ENCODE peak calls at places on chromosomes 12 and 14, in four cellular contexts. One of them, this sample, is unnamed. For H3K4me1 and H3K27me3, the result is how much of the 10 kb centered on the place peaks cover.

GRCh38 chr12:53674977-53675700 is 744 bp downstream of the ATP5MC2 start:
- DNase-seq in heart left ventricle: no peak
- DNase-seq in CD8-positive, alpha-beta memory T cell: no peak
- DNase-seq in testis: no peak
- DNase-seq in this sample: no peak

GRCh38 chr12:118034429-118035193 is 18.1 kb downstream of the RFC5 start:
- DNase-seq in CD8-positive, alpha-beta memory T cell: no peak
- DNase-seq in heart left ventricle: no peak
- DNase-seq in testis: peak
- DNase-seq in this sample: peak

GRCh38 chr12:45913631-45914030 is 76.7 kb downstream of the SCAF11 start:
- DNase-seq in heart left ventricle: no peak
- DNase-seq in testis: no peak
- DNase-seq in CD8-positive, alpha-beta memory T cell: no peak
- DNase-seq in this sample: no peak

GRCh38 chr12:39239484-39240143 is 203.3 kb downstream of the KIF21A start:
- DNase-seq in heart left ventricle: no peak
- DNase-seq in CD8-positive, alpha-beta memory T cell: no peak
- DNase-seq in testis: no peak
- DNase-seq in this sample: peak

GRCh38 chr14:90839024-90839888 is 23.0 kb upstream of the TTC7B start:
- DNase-seq in testis: peak
- DNase-seq in CD8-positive, alpha-beta memory T cell: no peak
- DNase-seq in heart left ventricle: peak
- DNase-seq in this sample: no peak

GRCh38 chr12:108634225-108634795 is 616 bp upstream of the SELPLG start:
- DNase-seq in CD8-positive, alpha-beta memory T cell: no peak
- DNase-seq in heart left ventricle: no peak
- DNase-seq in testis: no peak
- DNase-seq in this sample: peak

GRCh38 chr12:113996026-113996425 is 29.9 kb upstream of the RBM19 start:
- DNase-seq in CD8-positive, alpha-beta memory T cell: no peak
- DNase-seq in heart left ventricle: no peak
- DNase-seq in testis: no peak
- DNase-seq in this sample: no peak

GRCh38 chr12:3129301-3130052 is 52.3 kb downstream of the TSPAN9 start:
- DNase-seq in heart left ventricle: no peak
- DNase-seq in CD8-positive, alpha-beta memory T cell: no peak
- DNase-seq in testis: no peak
- DNase-seq in this sample: no peak

GRCh38 chr14:56803816-56804535 is 6.3 kb downstream of the OTX2 start:
- DNase-seq in heart left ventricle: no peak
- DNase-seq in testis: no peak
- DNase-seq in CD8-positive, alpha-beta memory T cell: no peak
- DNase-seq in this sample: no peak

GRCh38 chr12:49689785-49690184 is 17.4 kb downstream of the FMNL3 start:
- DNase-seq in heart left ventricle: no peak
- DNase-seq in CD8-positive, alpha-beta memory T cell: no peak
- DNase-seq in testis: no peak
- DNase-seq in this sample: no peak

GRCh38 chr14:73661872-73662271 is 17.1 kb downstream of the DNAL1 start:
- DNase-seq in heart left ventricle: no peak
- DNase-seq in testis: no peak
- DNase-seq in CD8-positive, alpha-beta memory T cell: no peak
- DNase-seq in this sample: no peak

GRCh38 chr14:91860238-91860637 is 7.1 kb downstream of the TC2N start:
- DNase-seq in testis: no peak
- DNase-seq in heart left ventricle: no peak
- DNase-seq in CD8-positive, alpha-beta memory T cell: no peak
- DNase-seq in this sample: no peak

GRCh38 chr14:91858536-91859275 is 8.6 kb downstream of the TC2N start:
- DNase-seq in CD8-positive, alpha-beta memory T cell: no peak
- DNase-seq in heart left ventricle: no peak
- DNase-seq in testis: no peak
- DNase-seq in this sample: no peak

GRCh38 chr14:91861091-91861490 is 6.2 kb downstream of the TC2N start:
- DNase-seq in heart left ventricle: no peak
- DNase-seq in CD8-positive, alpha-beta memory T cell: no peak
- DNase-seq in testis: no peak
- DNase-seq in this sample: no peak

GRCh38 chr14:91866061-91866460 is 1.3 kb downstream of the TC2N start:
- DNase-seq in heart left ventricle: no peak
- DNase-seq in CD8-positive, alpha-beta memory T cell: no peak
- DNase-seq in testis: no peak
- DNase-seq in this sample: no peak

GRCh38 chr14:91862417-91862816 is 4.9 kb downstream of the TC2N start:
- DNase-seq in testis: no peak
- DNase-seq in CD8-positive, alpha-beta memory T cell: no peak
- DNase-seq in heart left ventricle: no peak
- DNase-seq in this sample: no peak
- H3K4me1 ChIP-seq in testis: under half
- H3K4me1 ChIP-seq in CD8-positive, alpha-beta memory T cell: half or more
- H3K4me1 ChIP-seq in heart left ventricle: under half
- H3K4me1 ChIP-seq in this sample: under half

GRCh38 chr12:13099910-13100609 is 3.4 kb downstream of the GSG1 start:
- DNase-seq in testis: no peak
- DNase-seq in heart left ventricle: no peak
- DNase-seq in CD8-positive, alpha-beta memory T cell: no peak
- DNase-seq in this sample: no peak
- H3K27me3 ChIP-seq in testis: under half
- H3K27me3 ChIP-seq in heart left ventricle: under half
- H3K27me3 ChIP-seq in CD8-positive, alpha-beta memory T cell: under half
- H3K27me3 ChIP-seq in this sample: under half

GRCh38 chr14:55104051-55104954 is 24.7 kb upstream of the LGALS3 start:
- DNase-seq in heart left ventricle: no peak
- DNase-seq in testis: no peak
- DNase-seq in CD8-positive, alpha-beta memory T cell: no peak
- DNase-seq in this sample: no peak
- H3K4me1 ChIP-seq in heart left ventricle: half or more
- H3K4me1 ChIP-seq in testis: half or more
- H3K4me1 ChIP-seq in CD8-positive, alpha-beta memory T cell: under half
- H3K4me1 ChIP-seq in this sample: half or more

GRCh38 chr12:193282-193681 is 20.7 kb downstream of the SLC6A12 start:
- DNase-seq in heart left ventricle: no peak
- DNase-seq in testis: no peak
- DNase-seq in CD8-positive, alpha-beta memory T cell: no peak
- DNase-seq in this sample: no peak
- H3K27me3 ChIP-seq in heart left ventricle: under half
- H3K27me3 ChIP-seq in testis: under half
- H3K27me3 ChIP-seq in CD8-positive, alpha-beta memory T cell: under half
- H3K27me3 ChIP-seq in this sample: under half

GRCh38 chr12:19139795-19140194 is 10.3 kb downstream of the PLEKHA5 start:
- DNase-seq in testis: no peak
- DNase-seq in CD8-positive, alpha-beta memory T cell: no peak
- DNase-seq in heart left ventricle: no peak
- DNase-seq in this sample: no peak
- H3K4me1 ChIP-seq in testis: under half
- H3K4me1 ChIP-seq in CD8-positive, alpha-beta memory T cell: under half
- H3K4me1 ChIP-seq in heart left ventricle: half or more
- H3K4me1 ChIP-seq in this sample: under half

GRCh38 chr12:80707830-80708534 is 548 bp downstream of the MYF6 start:
- DNase-seq in CD8-positive, alpha-beta memory T cell: no peak
- DNase-seq in heart left ventricle: no peak
- DNase-seq in testis: no peak
- DNase-seq in this sample: no peak

GRCh38 chr12:80707126-80707829 is at the start of gene MYF6:
- DNase-seq in CD8-positive, alpha-beta memory T cell: no peak
- DNase-seq in testis: no peak
- DNase-seq in heart left ventricle: no peak
- DNase-seq in this sample: no peak

GRCh38 chr12:80701388-80701787 is 6.0 kb upstream of the MYF6 start:
- DNase-seq in heart left ventricle: no peak
- DNase-seq in testis: no peak
- DNase-seq in CD8-positive, alpha-beta memory T cell: no peak
- DNase-seq in this sample: no peak

GRCh38 chr12:80702889-80703605 is 4.4 kb upstream of the MYF6 start:
- DNase-seq in heart left ventricle: no peak
- DNase-seq in CD8-positive, alpha-beta memory T cell: no peak
- DNase-seq in testis: no peak
- DNase-seq in this sample: no peak

GRCh38 chr12:80704430-80704829 is 3.0 kb upstream of the MYF6 start:
- DNase-seq in CD8-positive, alpha-beta memory T cell: no peak
- DNase-seq in heart left ventricle: no peak
- DNase-seq in testis: no peak
- DNase-seq in this sample: no peak
- H3K27me3 ChIP-seq in CD8-positive, alpha-beta memory T cell: under half
- H3K27me3 ChIP-seq in heart left ventricle: under half
- H3K27me3 ChIP-seq in testis: under half
- H3K27me3 ChIP-seq in this sample: under half

DNA sequence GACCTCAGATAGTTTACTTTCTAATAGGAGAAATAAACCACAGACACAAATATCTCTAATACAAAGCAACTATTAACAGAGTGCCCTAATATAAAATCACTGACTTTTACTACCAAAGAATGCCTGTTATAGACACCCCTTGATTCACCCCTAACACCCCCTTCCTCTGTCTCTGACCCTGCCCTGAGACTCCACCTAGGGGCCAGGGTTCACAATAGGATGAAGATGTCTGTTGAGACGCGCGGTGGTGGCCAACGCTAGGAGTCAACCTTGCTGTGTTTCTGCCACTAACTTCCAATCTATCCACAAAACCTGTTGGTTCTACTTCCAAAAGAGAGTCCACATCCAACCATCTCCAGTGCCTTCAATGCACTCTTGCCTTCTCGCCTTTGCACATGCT is 10.9 kb upstream of the TC2N start:
- DNase-seq in heart left ventricle: no peak
- DNase-seq in testis: no peak
- DNase-seq in CD8-positive, alpha-beta memory T cell: no peak
- DNase-seq in this sample: no peak
- H3K4me1 ChIP-seq in heart left ventricle: under half
- H3K4me1 ChIP-seq in testis: under half
- H3K4me1 ChIP-seq in CD8-positive, alpha-beta memory T cell: half or more
- H3K4me1 ChIP-seq in this sample: under half

GRCh38 chr14:20971705-20972021 is 16.4 kb downstream of the RNASE2 start:
- DNase-seq in heart left ventricle: no peak
- DNase-seq in testis: no peak
- DNase-seq in CD8-positive, alpha-beta memory T cell: no peak
- DNase-seq in this sample: no peak

GRCh38 chr14:20970983-20971704 is 15.9 kb downstream of the RNASE2 start:
- DNase-seq in testis: peak
- DNase-seq in heart left ventricle: peak
- DNase-seq in CD8-positive, alpha-beta memory T cell: peak
- DNase-seq in this sample: peak

GRCh38 chr14:20969336-20969735 is 14.0 kb downstream of the RNASE2 start:
- DNase-seq in CD8-positive, alpha-beta memory T cell: no peak
- DNase-seq in heart left ventricle: no peak
- DNase-seq in testis: no peak
- DNase-seq in this sample: no peak

GRCh38 chr14:20973501-20973900 is 16.3 kb upstream of the METTL17 start:
- DNase-seq in heart left ventricle: no peak
- DNase-seq in CD8-positive, alpha-beta memory T cell: no peak
- DNase-seq in testis: no peak
- DNase-seq in this sample: no peak

GRCh38 chr14:20970647-20970982 is 15.3 kb downstream of the RNASE2 start:
- DNase-seq in CD8-positive, alpha-beta memory T cell: no peak
- DNase-seq in heart left ventricle: no peak
- DNase-seq in testis: no peak
- DNase-seq in this sample: no peak
- H3K27me3 ChIP-seq in CD8-positive, alpha-beta memory T cell: under half
- H3K27me3 ChIP-seq in heart left ventricle: under half
- H3K27me3 ChIP-seq in testis: under half
- H3K27me3 ChIP-seq in this sample: under half

DNA sequence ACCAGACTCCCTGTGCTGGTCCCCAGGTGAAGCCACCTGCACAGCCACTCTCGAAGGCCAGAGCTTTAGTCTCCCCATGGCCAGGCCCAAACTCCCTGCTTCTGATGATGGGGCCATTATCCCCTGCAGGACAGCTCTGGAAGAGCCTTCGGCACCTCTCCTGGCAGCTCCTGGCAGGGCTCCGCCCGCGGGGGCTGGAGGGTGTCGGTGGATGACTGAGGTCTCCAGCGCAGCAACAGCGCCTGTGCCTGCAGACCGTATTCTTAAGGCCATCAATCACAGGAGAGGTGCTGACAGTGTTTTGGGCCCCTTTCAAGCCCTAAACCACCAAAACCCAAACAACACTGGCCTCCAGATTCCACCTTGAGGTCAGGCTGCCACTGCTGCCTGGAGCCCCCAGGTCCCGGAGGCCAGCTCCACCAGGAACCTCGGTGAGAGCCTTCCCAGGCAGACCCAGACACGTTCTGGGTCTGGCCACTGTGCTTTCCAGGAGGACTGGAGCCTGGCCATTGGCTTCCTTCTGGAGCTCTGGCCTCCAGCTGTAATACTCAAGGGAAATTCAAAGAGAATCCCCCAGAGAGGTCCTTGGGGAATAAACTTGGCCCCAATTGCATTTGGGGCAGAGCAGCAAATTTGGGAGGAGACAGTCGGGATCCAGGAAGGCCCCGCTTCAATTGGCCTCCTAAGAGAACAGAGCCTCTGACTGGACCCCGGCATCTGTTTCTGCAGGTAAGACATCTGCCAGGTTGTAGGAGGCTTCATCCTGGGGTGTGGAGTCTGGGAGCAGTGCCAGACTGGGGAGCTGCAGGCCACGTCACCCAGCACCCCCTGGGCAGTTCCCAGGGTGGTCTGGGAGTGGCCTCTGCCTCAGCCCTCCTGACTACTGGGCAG is 210.6 kb upstream of the RTL1 start:
- DNase-seq in testis: peak
- DNase-seq in heart left ventricle: no peak
- DNase-seq in CD8-positive, alpha-beta memory T cell: no peak
- DNase-seq in this sample: no peak
- H3K4me1 ChIP-seq in testis: under half
- H3K4me1 ChIP-seq in heart left ventricle: under half
- H3K4me1 ChIP-seq in CD8-positive, alpha-beta memory T cell: under half
- H3K4me1 ChIP-seq in this sample: under half

This sample was measured in transverse colon.